ENCODE peak calls at places on chromosomes 13 and 19, in ten cellular contexts. Q is RWPE1; V is fibroblast of pulmonary artery; G is cardiac muscle cell; H is Panc1; S is neural progenitor cell; J is tibial artery; N is neural crest cell; X is CD8-positive, alpha-beta T cell; K is stomach. L is an unnamed sample.

GRCh38 chr19:24086974-24087595 is at the start of gene ZNF254:
- DNase-seq in Q (peak; percentile 92), V (peak; percentile 95), G (peak; percentile 95), H (peak; percentile 76), S (peak; percentile 97), J (peak; percentile 95), N (peak; percentile 75), X (peak; percentile 75), K (peak; percentile 89), L (peak; percentile 83)

GRCh38 chr13:113138792-113139551 is 16.4 kb downstream of the F10 start:
- DNase-seq in Q (no peak), V (no peak), G (peak; percentile 19), H (no peak), S (no peak), J (peak; percentile 10), N (no peak), X (no peak), K (peak; percentile 22), L (no peak)

GRCh38 chr19:4635763-4636135 is 3.6 kb upstream of the TNFAIP8L1 start:
- DNase-seq in Q (no peak), V (no peak), G (no peak), H (no peak), S (peak; percentile 39), J (no peak), N (no peak), X (no peak), K (no peak), L (no peak)

GRCh38 chr19:41696402-41697197 is 8.5 kb upstream of the CEACAM7 start:
- DNase-seq in Q (no peak), V (peak; percentile 3), G (peak; percentile 7), H (no peak), S (no peak), J (no peak), N (no peak), X (no peak), K (peak; percentile 24), L (no peak)

GRCh38 chr19:35249848-35250711 is 1.3 kb downstream of the LSR start:
- DNase-seq in Q (no peak), V (no peak), G (no peak), H (no peak), S (no peak), J (no peak), N (no peak), X (no peak), K (no peak), L (peak; percentile 31)

GRCh38 chr13:74024856-74025255 is 109.3 kb downstream of the KLF12 start:
- DNase-seq in Q (no peak), V (no peak), G (no peak), H (no peak), S (no peak), J (no peak), N (no peak), X (no peak), K (no peak), L (no peak)

GRCh38 chr13:37349916-37350315 is 244.5 kb upstream of the CSNK1A1L start:
- DNase-seq in Q (no peak), V (no peak), G (no peak), H (no peak), S (no peak), J (no peak), N (no peak), X (no peak), K (no peak), L (no peak)

GRCh38 chr13:29436291-29436690 is 159.2 kb downstream of the SLC7A1 start:
- DNase-seq in Q (peak; percentile 67), V (peak; percentile 56), G (peak; percentile 57), H (no peak), S (no peak), J (no peak), N (no peak), X (no peak), K (no peak), L (no peak)

GRCh38 chr13:102892504-102892903 is 46.7 kb downstream of the ERCC5 start:
- DNase-seq in Q (no peak), V (no peak), G (no peak), H (no peak), S (no peak), J (no peak), N (no peak), X (no peak), K (no peak), L (no peak)

GRCh38 chr13:102141625-102142472 is 260.0 kb downstream of the FGF14 start:
- DNase-seq in Q (peak; percentile 22), V (peak; percentile 29), G (peak; percentile 36), H (no peak), S (peak; percentile 31), J (no peak), N (no peak), X (no peak), K (no peak), L (no peak)

GRCh38 chr13:25756916-25757315 is 294.9 kb downstream of the SHISA2 start:
- DNase-seq in Q (no peak), V (no peak), G (no peak), H (no peak), S (peak; percentile 45), J (no peak), N (no peak), X (no peak), K (no peak), L (no peak)

GRCh38 chr19:49492573-49493411 is 3.4 kb upstream of the RPS11 start:
- DNase-seq in Q (no peak), V (no peak), G (no peak), H (no peak), S (peak; percentile 1), J (no peak), N (no peak), X (no peak), K (no peak), L (no peak)

GRCh38 chr19:41957838-41958366 is 1.2 kb downstream of the RABAC1 start:
- DNase-seq in Q (peak; percentile 92), V (peak; percentile 83), G (peak; percentile 86), H (peak; percentile 41), S (peak; percentile 92), J (peak; percentile 44), N (peak; percentile 54), X (peak; percentile 40), K (peak; percentile 81), L (no peak)

GRCh38 chr13:78609464-78610205 is 6.3 kb upstream of the POU4F1 start:
- DNase-seq in Q (no peak), V (no peak), G (no peak), H (no peak), S (peak; percentile 77), J (no peak), N (no peak), X (no peak), K (no peak), L (no peak)

GRCh38 chr19:40225440-40226305 is 816 bp downstream of the CCNP start:
- DNase-seq in Q (no peak), V (no peak), G (no peak), H (no peak), S (no peak), J (no peak), N (no peak), X (no peak), K (no peak), L (no peak)
- TF ChIP-seq CTCF in Q (no peak), V (no peak), G (no peak), H (no peak), S (no peak), J (no peak), N (no peak), X (no peak), K (no peak), L (no peak)

GRCh38 chr13:20550799-20551198 is 16.2 kb upstream of the IFT88 start:
- DNase-seq in Q (no peak), V (no peak), G (peak; percentile 33), H (no peak), S (no peak), J (no peak), N (no peak), X (no peak), K (no peak), L (no peak)
- TF ChIP-seq CTCF in Q (no peak), V (no peak), G (no peak), H (no peak), S (no peak), J (no peak), N (no peak), X (no peak), K (no peak), L (no peak)

DNA sequence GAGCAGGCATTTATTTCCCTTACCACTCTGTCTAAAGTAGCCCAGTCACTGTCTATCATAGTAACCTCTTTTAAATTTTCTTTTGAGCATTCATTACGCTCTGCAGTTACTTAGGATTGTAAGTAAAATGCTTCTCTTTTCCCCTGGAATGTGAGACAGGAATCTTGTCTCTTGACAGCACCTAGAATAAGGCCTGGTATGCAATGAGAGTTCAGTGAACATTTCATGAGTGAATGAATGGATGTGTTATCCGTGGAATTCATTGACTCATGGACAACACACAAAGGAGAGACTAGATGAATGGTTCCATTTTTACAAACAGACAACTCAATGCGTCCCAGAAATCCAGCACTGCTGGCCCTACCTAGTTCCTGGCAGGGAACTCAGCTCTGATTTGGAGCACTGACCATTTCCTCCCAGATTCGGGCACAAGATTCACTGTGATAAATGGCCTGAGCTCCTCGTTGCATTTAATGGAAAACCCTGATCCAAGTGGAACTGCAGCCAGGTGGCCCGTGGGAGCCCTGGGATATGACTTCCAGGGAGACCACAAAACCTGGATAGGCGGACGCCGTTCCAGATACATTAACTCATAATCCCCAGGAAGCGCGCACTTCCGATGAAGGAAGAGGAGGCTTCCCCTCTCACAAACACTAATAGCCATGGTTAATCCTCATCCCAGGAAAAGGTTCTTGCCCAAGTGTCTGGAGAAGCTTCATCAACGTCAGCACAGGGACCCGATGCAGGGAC is 211.0 kb upstream of the TSHZ3 start:
- DNase-seq in Q (no peak), V (no peak), G (no peak), H (no peak), S (no peak), J (no peak), N (no peak), X (no peak), K (no peak), L (no peak)
- TF ChIP-seq CTCF in Q (no peak), V (no peak), G (no peak), H (no peak), S (no peak), J (no peak), N (no peak), X (no peak), K (no peak), L (no peak)

GRCh38 chr13:77309254-77309653 is 17.6 kb downstream of the MYCBP2 start:
- DNase-seq in Q (no peak), V (no peak), G (no peak), H (no peak), S (no peak), J (no peak), N (no peak), X (no peak), K (no peak), L (no peak)

GRCh38 chr13:77310579-77311279 is 16.2 kb downstream of the MYCBP2 start:
- DNase-seq in Q (no peak), V (no peak), G (no peak), H (no peak), S (no peak), J (no peak), N (no peak), X (no peak), K (no peak), L (no peak)

GRCh38 chr13:77310161-77310560 is 16.7 kb downstream of the MYCBP2 start:
- DNase-seq in Q (no peak), V (no peak), G (no peak), H (no peak), S (no peak), J (no peak), N (no peak), X (no peak), K (no peak), L (no peak)

GRCh38 chr13:77305276-77305675 is 21.6 kb downstream of the MYCBP2 start:
- DNase-seq in Q (no peak), V (peak; percentile 69), G (no peak), H (no peak), S (no peak), J (no peak), N (no peak), X (no peak), K (no peak), L (no peak)

GRCh38 chr13:77306458-77306857 is 20.4 kb downstream of the MYCBP2 start:
- DNase-seq in Q (no peak), V (no peak), G (no peak), H (no peak), S (no peak), J (no peak), N (no peak), X (no peak), K (no peak), L (no peak)
- TF ChIP-seq CTCF in Q (no peak), V (no peak), G (no peak), H (no peak), S (no peak), J (no peak), N (no peak), X (no peak), K (no peak), L (no peak)